ENCODE peak calls at places on chromosomes 6 and 20, in nine cellular contexts. R is SK-N-SH, U is H1, I is HepG2, V is stomach, Y is suprapubic skin, C is sigmoid colon, J is transverse colon, X is K562. N is an unnamed sample.

GRCh38 chr6:126531840-126532239 is 191.9 kb downstream of the CENPW start:
- DNase-seq in V (no peak), C (no peak), X (no peak), R (no peak), I (no peak), Y (no peak), U (no peak), J (no peak), N (no peak)

GRCh38 chr20:61752576-61752975 is 313.1 kb downstream of the TAF4 start:
- DNase-seq in X (no peak), J (no peak), I (no peak), C (no peak), V (no peak), Y (no peak), U (no peak), R (no peak), N (no peak)

GRCh38 chr20:2521369-2522305 is 12.9 kb upstream of the ZNF343 start:
- DNase-seq in C (no peak), I (peak; percentile 45), R (peak; percentile 49), J (peak; percentile 41), Y (no peak), X (peak; percentile 29), V (peak; percentile 42), U (no peak), N (peak; percentile 56)

GRCh38 chr6:162621246-162621645 is 106.3 kb downstream of the PRKN start:
- DNase-seq in U (no peak), I (peak; percentile 45), X (no peak), C (no peak), R (peak; percentile 42), Y (no peak), J (no peak), V (no peak), N (no peak)

GRCh38 chr6:49935387-49935786 is 28.6 kb downstream of the DEFB114 start:
- DNase-seq in R (no peak), U (no peak), X (no peak), I (no peak), C (no peak), J (no peak), Y (no peak), V (no peak), N (no peak)

GRCh38 chr6:110949679-110950285 is 8.7 kb upstream of the GTF3C6 start:
- DNase-seq in C (no peak), Y (no peak), R (peak; percentile 29), I (no peak), U (no peak), X (no peak), V (no peak), J (no peak), N (no peak)

GRCh38 chr6:21922086-21922485 is 328.5 kb downstream of the SOX4 start:
- DNase-seq in Y (no peak), V (no peak), U (no peak), R (no peak), I (no peak), C (no peak), J (no peak), X (no peak), N (no peak)

GRCh38 chr20:25549866-25550477 is 35.4 kb downstream of the NINL start:
- DNase-seq in R (no peak), J (no peak), V (no peak), X (no peak), C (no peak), Y (no peak), I (peak; percentile 74), U (no peak), N (no peak)

GRCh38 chr6:156952401-156952800 is 175.2 kb downstream of the ARID1B start:
- DNase-seq in X (no peak), J (no peak), U (no peak), Y (no peak), V (no peak), C (no peak), I (no peak), R (no peak), N (no peak)
- H3K4me3 ChIP-seq in X (no peak overlapping the region), J (no peak overlapping the region), U (no peak overlapping the region), Y (no peak overlapping the region), V (no peak overlapping the region), C (no peak overlapping the region), I (no peak overlapping the region), R (no peak overlapping the region), N (no peak overlapping the region)

GRCh38 chr6:125258651-125259353 is 43.0 kb downstream of the HDDC2 start:
- DNase-seq in U (no peak), I (no peak), C (no peak), J (no peak), X (no peak), R (no peak), Y (no peak), V (no peak), N (no peak)

GRCh38 chr6:125259354-125259736 is 42.4 kb downstream of the HDDC2 start:
- DNase-seq in X (no peak), I (no peak), C (no peak), V (no peak), U (no peak), J (no peak), Y (no peak), R (no peak), N (no peak)

GRCh38 chr6:125264476-125264875 is 37.3 kb downstream of the HDDC2 start:
- DNase-seq in Y (no peak), J (no peak), U (no peak), R (no peak), C (no peak), V (no peak), I (no peak), X (no peak), N (no peak)

GRCh38 chr6:125257351-125257750 is 44.4 kb downstream of the HDDC2 start:
- DNase-seq in V (no peak), Y (no peak), J (no peak), C (no peak), R (no peak), I (no peak), X (no peak), U (no peak), N (no peak)

GRCh38 chr6:125262026-125263013 is 39.4 kb downstream of the HDDC2 start:
- DNase-seq in U (no peak), Y (no peak), J (no peak), R (no peak), X (no peak), C (no peak), I (no peak), V (no peak), N (no peak)
- TF ChIP-seq EP300 in U (no peak), Y (no peak), J (no peak), R (no peak), X (no peak), C (no peak), I (no peak), V (no peak), N (no peak)

DNA sequence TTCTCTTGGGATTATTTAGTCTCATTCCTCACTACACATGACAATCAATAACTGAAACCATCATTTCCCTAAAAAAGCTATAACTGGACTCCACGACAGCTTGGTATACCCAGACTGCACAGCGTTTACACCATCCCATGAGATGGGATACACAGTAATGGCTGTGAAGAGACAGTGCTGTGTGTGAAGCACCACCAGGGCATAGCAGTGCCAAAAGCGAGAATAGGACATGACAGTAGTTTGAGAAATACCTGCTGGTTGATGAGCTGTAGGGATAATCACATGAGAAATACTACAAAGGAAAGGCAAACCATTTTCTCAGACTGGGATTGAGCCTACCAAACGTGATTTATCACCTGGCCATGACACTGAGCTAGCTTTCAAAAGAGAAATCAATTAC is 22.4 kb upstream of the LYRM2 start:
- DNase-seq in Y (no peak), X (no peak), J (no peak), R (no peak), U (no peak), C (no peak), V (no peak), I (no peak), N (no peak)
- H3K36me3 ChIP-seq in Y (peaks cover 89% of the 10 kb centered on the region), X (peaks cover 90% of the 10 kb centered on the region), J (peaks cover 41% of the 10 kb centered on the region), R (peaks cover 33% of the 10 kb centered on the region), U (peaks cover 48% of the 10 kb centered on the region), C (peaks cover 17% of the 10 kb centered on the region), V (peaks cover 99% of the 10 kb centered on the region), I (peaks cover 24% of the 10 kb centered on the region), N (no peaks in the 10 kb centered on the region)

GRCh38 chr20:63373996-63374395 is 12.8 kb upstream of the CHRNA4 start:
- DNase-seq in Y (no peak), R (no peak), U (no peak), C (no peak), V (no peak), J (no peak), I (no peak), X (no peak), N (no peak)

GRCh38 chr20:63377256-63378114 is 16.3 kb upstream of the CHRNA4 start:
- DNase-seq in X (no peak), Y (no peak), J (no peak), C (no peak), I (peak; percentile 65), V (no peak), U (no peak), R (no peak), N (no peak)

GRCh38 chr20:63374532-63374931 is 13.4 kb upstream of the CHRNA4 start:
- DNase-seq in U (no peak), R (no peak), X (no peak), V (no peak), I (no peak), Y (no peak), J (no peak), C (no peak), N (no peak)

GRCh38 chr20:63376283-63377250 is 15.4 kb upstream of the CHRNA4 start:
- DNase-seq in Y (no peak), V (no peak), X (no peak), J (no peak), U (no peak), I (no peak), R (no peak), C (no peak), N (no peak)

DNA sequence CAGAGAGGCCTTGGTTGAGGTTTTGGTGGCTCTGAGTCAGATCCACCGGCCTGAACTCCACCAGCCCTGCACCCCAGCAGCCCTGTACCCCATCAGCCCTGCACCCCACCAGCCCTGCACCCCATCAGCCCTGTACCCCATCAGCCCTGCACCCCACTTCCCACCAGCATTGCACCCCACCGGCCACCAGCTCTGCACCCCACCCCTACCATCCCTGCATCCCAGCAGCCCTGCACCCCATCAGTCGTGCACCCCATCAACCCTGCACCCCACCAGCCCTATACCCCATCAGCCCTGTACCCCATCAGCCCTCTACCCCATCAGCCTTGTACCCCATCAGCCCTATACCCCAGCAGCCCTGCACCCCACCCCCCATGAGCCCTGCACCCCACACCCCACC is 14.3 kb upstream of the CHRNA4 start:
- DNase-seq in U (no peak), J (no peak), X (no peak), I (no peak), R (no peak), C (no peak), Y (no peak), V (no peak), N (no peak)
- H3K4me3 ChIP-seq in U (no peak overlapping the region), J (no peak overlapping the region), X (no peak overlapping the region), I (no peak overlapping the region), R (no peak overlapping the region), C (no peak overlapping the region), Y (no peak overlapping the region), V (no peak overlapping the region), N (no peak overlapping the region)